ENCODE peak calls at places on chromosomes 3 and 15, in six cellular contexts. C is pancreas, Q is transverse colon, E is prostate gland, I is hepatocyte, B is uterus. S is an unnamed sample. For H3K4me1, the result is how much of the 10 kb centered on the place peaks cover.

GRCh38 chr3:37935290-37935668 is 55.3 kb upstream of the VILL start:
- DNase-seq in C (no peak), E (no peak), B (no peak), I (no peak), Q (no peak), S (no peak)

GRCh38 chr3:53594276-53594675 is 99.9 kb downstream of the CACNA1D start:
- DNase-seq in B (no peak), Q (no peak), E (no peak), C (no peak), I (no peak), S (no peak)

GRCh38 chr15:41969851-41970431 is 2.4 kb downstream of the EHD4 start:
- DNase-seq in E (no peak), B (no peak), C (peak), Q (peak), I (no peak), S (no peak)

GRCh38 chr3:189664311-189664710 is 33.1 kb downstream of the TP63 start:
- DNase-seq in B (no peak), I (peak), Q (no peak), C (no peak), E (no peak), S (no peak)

GRCh38 chr3:159941043-159941994 is 47.3 kb upstream of the IL12A start:
- DNase-seq in B (no peak), Q (no peak), C (no peak), I (no peak), E (no peak), S (no peak)

GRCh38 chr3:25910997-25911396 is 121.1 kb downstream of the OXSM start:
- DNase-seq in E (no peak), Q (peak), C (no peak), I (peak), B (no peak), S (peak)

GRCh38 chr3:38646630-38647029 is 2.9 kb downstream of the SCN5A start:
- DNase-seq in E (no peak), C (no peak), I (peak), Q (no peak), B (no peak), S (no peak)

GRCh38 chr3:36166477-36166876 is 213.8 kb upstream of the STAC start:
- DNase-seq in Q (no peak), C (no peak), E (no peak), B (no peak), I (peak), S (no peak)

GRCh38 chr3:142782616-142783015 is 58.8 kb downstream of the TRPC1 start:
- DNase-seq in E (no peak), C (no peak), Q (no peak), I (no peak), B (no peak), S (no peak)

GRCh38 chr3:31253782-31254181 is 278.9 kb upstream of the STT3B start:
- DNase-seq in C (no peak), B (no peak), I (no peak), E (no peak), Q (no peak), S (no peak)

GRCh38 chr15:92906038-92906437 is 5.9 kb downstream of the CHD2 start:
- DNase-seq in Q (no peak), E (peak), C (no peak), B (no peak), I (no peak), S (no peak)

GRCh38 chr15:58457466-58457965 is 25.7 kb downstream of the LIPC start:
- DNase-seq in Q (no peak), C (no peak), B (no peak), E (no peak), I (no peak), S (no peak)

GRCh38 chr3:128367726-128368125 is 99.0 kb downstream of the DNAJB8 start:
- DNase-seq in Q (no peak), C (no peak), B (no peak), I (no peak), E (no peak), S (no peak)

GRCh38 chr3:177676947-177677587 is 479.8 kb upstream of the TBL1XR1 start:
- DNase-seq in C (no peak), B (no peak), E (no peak), Q (peak), I (peak), S (no peak)

GRCh38 chr3:45272828-45273470 is 46.9 kb upstream of the TMEM158 start:
- DNase-seq in E (no peak), Q (no peak), I (no peak), B (no peak), C (no peak), S (no peak)

GRCh38 chr3:57808961-57809608 is 53.0 kb downstream of the SLMAP start:
- DNase-seq in C (no peak), E (no peak), Q (no peak), I (no peak), B (no peak), S (no peak)

GRCh38 chr15:66489179-66489791 is 8.3 kb downstream of the SNAPC5 start:
- DNase-seq in B (no peak), Q (no peak), E (no peak), I (no peak), C (no peak), S (no peak)

GRCh38 chr15:29677871-29678431 is 144.3 kb downstream of the TJP1 start:
- DNase-seq in C (no peak), I (peak), B (no peak), E (no peak), Q (peak), S (no peak)

GRCh38 chr3:50862221-50862620 is 187.5 kb downstream of the DOCK3 start:
- DNase-seq in C (no peak), Q (no peak), E (no peak), I (no peak), B (no peak), S (no peak)

GRCh38 chr3:182527745-182528144 is 265.6 kb upstream of the ATP11B start:
- DNase-seq in B (no peak), Q (no peak), C (no peak), E (no peak), I (no peak), S (no peak)

GRCh38 chr15:25244731-25245585 is 193.9 kb downstream of the UBE3A start:
- DNase-seq in I (no peak), B (peak), E (no peak), Q (peak), C (peak), S (peak)

GRCh38 chr3:127221062-127222035 is 28.4 kb downstream of the PRR23E start:
- DNase-seq in I (no peak), B (no peak), C (no peak), E (no peak), Q (no peak), S (no peak)

GRCh38 chr3:136778865-136779264 is 26.7 kb upstream of the STAG1 start:
- DNase-seq in E (no peak), I (no peak), B (no peak), Q (no peak), C (no peak), S (peak)

GRCh38 chr15:46946953-46947352 is 770.4 kb upstream of the SEMA6D start:
- DNase-seq in I (no peak), E (no peak), C (no peak), Q (no peak), B (no peak), S (no peak)

GRCh38 chr15:86935841-86936240 is 856.2 kb downstream of the AGBL1 start:
- DNase-seq in B (no peak), I (no peak), C (no peak), E (no peak), Q (no peak), S (no peak)

GRCh38 chr15:45674646-45675045 is 39.8 kb downstream of the SQOR start:
- DNase-seq in E (no peak), C (no peak), Q (no peak), I (no peak), B (no peak), S (no peak)

GRCh38 chr15:57286446-57287127 is 89.7 kb upstream of the CGNL1 start:
- DNase-seq in C (no peak), I (no peak), B (no peak), Q (no peak), E (no peak), S (no peak)

GRCh38 chr3:114418724-114419543 is 125.1 kb downstream of the TIGIT start:
- DNase-seq in E (no peak), B (no peak), I (peak), C (no peak), Q (no peak), S (no peak)

GRCh38 chr3:45612918-45613602 is 18.5 kb downstream of the LIMD1 start:
- DNase-seq in I (no peak), B (no peak), Q (peak), C (no peak), E (no peak), S (no peak)

GRCh38 chr3:44924102-44925084 is 50.0 kb downstream of the TGM4 start:
- DNase-seq in I (no peak), Q (no peak), B (no peak), E (no peak), C (no peak), S (no peak)

GRCh38 chr15:101407966-101408775 is 81.3 kb downstream of the PCSK6 start:
- DNase-seq in B (no peak), Q (no peak), I (no peak), E (no peak), C (no peak), S (no peak)

GRCh38 chr3:47455806-47456452 is 19.8 kb downstream of the SCAP start:
- DNase-seq in I (no peak), Q (no peak), B (no peak), E (no peak), C (no peak), S (no peak)

GRCh38 chr3:127822166-127822835 is at the start of gene MGLL:
- DNase-seq in E (no peak), I (peak), C (peak), B (peak), Q (peak), S (peak)

GRCh38 chr3:150299221-150299620 is 108.9 kb upstream of the TSC22D2 start:
- DNase-seq in I (no peak), Q (no peak), C (no peak), E (no peak), B (no peak), S (no peak)

GRCh38 chr3:104612218-104612617 is 754.5 kb upstream of the ALCAM start:
- DNase-seq in C (no peak), E (peak), Q (no peak), I (no peak), B (no peak), S (no peak)

GRCh38 chr3:126132751-126133511 is 47.5 kb downstream of the ALDH1L1 start:
- DNase-seq in E (no peak), C (peak), B (peak), I (no peak), Q (peak), S (peak)

GRCh38 chr3:59774613-59775012 is 724.8 kb upstream of the CFAP20DC start:
- DNase-seq in B (peak), E (no peak), I (no peak), Q (no peak), C (no peak), S (no peak)

GRCh38 chr3:194505791-194506415 is 19.1 kb upstream of the ATP13A3 start:
- DNase-seq in Q (no peak), C (no peak), B (no peak), I (no peak), E (no peak), S (no peak)

GRCh38 chr15:70036585-70037343 is 61.0 kb downstream of the TLE3 start:
- DNase-seq in C (peak), I (no peak), B (no peak), Q (peak), E (no peak), S (peak)

GRCh38 chr3:157077565-157077991 is 82.4 kb downstream of the CCNL1 start:
- DNase-seq in B (no peak), Q (no peak), E (no peak), I (no peak), C (no peak), S (no peak)

GRCh38 chr3:170622369-170623159 is 36.7 kb upstream of the SLC7A14 start:
- DNase-seq in C (no peak), I (peak), E (no peak), B (peak), Q (no peak), S (no peak)
- TF ChIP-seq CTCF in C (no peak), I (peak), E (no peak), B (no peak), Q (no peak), S (no peak)

GRCh38 chr15:89814112-89814742 is 425 bp downstream of the ANPEP start:
- DNase-seq in C (no peak), E (no peak), I (no peak), B (no peak), Q (no peak), S (no peak)
- H3K4me3 ChIP-seq in C (peak), E (peak), I (peak), B (no peak), Q (peak), S (no peak)

DNA sequence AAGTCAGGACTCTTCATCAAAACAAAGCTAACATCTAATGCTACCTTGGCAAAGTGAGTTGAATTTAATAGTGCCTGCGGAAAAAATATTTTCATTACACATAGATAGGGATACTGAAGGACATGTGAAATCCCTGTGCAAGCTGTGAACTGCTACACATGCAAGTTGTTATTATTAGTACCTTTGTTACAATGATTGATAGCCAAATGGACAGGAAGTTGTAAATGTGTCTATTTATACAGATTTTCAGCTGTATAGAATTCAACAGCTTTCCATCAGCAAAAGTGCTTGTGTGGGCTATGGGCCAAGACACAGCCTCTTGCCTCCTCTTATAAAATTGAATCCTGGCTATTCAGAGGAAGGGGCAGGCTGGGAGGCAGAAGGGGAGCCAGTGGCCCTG is 47.8 kb downstream of the UMPS start:
- DNase-seq in C (no peak), Q (no peak), E (no peak), I (no peak), B (no peak), S (no peak)
- H3K4me1 ChIP-seq in C (under half), Q (under half), E (under half), I (under half), B (under half), S (under half)

GRCh38 chr15:40942865-40943264 is 10.4 kb upstream of the CHAC1 start:
- DNase-seq in B (no peak), E (no peak), I (no peak), Q (no peak), C (no peak), S (no peak)

GRCh38 chr15:40939909-40940801 is 11.0 kb downstream of the DLL4 start:
- DNase-seq in B (peak), I (no peak), C (peak), Q (no peak), E (no peak), S (no peak)

GRCh38 chr15:40942337-40942854 is 10.9 kb upstream of the CHAC1 start:
- DNase-seq in I (no peak), Q (no peak), E (no peak), B (no peak), C (no peak), S (no peak)

GRCh38 chr15:40941078-40941527 is 12.0 kb downstream of the DLL4 start:
- DNase-seq in B (no peak), Q (no peak), I (no peak), C (no peak), E (no peak), S (no peak)

DNA sequence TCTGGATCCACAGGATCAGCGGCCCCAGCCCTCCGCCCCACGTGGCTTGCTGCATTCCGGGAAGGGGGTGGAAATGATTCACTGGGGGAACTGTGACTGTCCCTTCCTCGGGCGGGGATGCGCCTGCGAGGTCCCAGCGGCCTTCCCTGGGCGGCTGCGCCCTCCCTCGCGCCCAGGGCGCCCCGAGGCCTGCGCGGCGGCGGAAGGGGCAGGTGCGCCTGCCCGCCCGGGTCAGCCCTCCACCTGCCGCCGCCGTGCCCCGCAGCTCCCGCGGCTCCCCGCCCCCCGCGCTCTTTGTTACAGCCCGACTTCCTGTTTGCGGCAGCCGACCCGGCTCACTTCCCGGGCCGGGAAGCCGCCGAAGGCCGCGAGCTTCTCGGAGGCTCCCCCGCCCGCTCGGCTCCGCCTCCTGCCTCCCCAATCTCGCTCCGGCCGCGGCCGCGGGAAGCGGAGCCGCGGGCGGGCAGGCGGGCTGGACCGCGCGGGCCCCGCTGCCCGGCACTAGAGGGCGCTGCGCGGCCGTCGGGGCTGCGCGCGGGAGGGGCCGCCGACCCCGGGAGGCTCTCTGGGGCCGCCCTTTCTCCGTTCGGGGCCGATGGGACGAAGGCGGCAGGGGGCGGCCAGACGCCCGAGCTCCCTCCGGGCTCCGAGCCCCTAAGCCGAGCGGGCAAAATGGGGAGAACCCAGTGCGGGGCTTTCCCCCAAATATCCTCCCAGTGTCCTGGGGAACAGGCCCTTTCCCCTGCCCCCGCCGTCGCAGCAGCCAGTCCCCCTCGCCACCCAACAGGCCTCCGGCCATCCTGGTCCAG is 11.5 kb upstream of the CHAC1 start:
- DNase-seq in E (peak), I (peak), Q (peak), B (peak), C (peak), S (peak)
- TF ChIP-seq CTCF in E (peak), I (peak), Q (peak), B (peak), C (peak), S (peak)

DNA sequence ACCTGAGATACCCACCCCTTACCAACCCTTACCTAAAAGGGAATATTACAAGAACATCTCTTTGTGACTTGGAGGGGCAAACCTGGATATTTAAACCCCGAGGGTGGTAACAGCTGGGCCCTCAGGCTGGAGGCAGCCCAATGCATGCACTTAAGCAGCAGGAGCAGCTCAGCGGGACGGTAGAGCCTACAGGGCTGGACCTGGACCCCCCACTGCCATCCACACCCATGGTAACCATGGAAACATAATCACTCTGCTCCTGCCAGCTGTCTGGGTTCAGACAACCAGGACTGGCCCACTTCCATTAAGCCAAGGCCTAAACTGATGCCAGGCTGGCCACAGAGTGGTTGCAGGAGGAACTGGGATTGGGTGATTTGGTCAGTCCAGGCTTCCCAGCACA is 52.8 kb downstream of the ETFA start:
- DNase-seq in B (no peak), Q (no peak), C (no peak), I (no peak), E (no peak), S (no peak)
- H3K4me3 ChIP-seq in B (no peak), Q (no peak), C (no peak), I (no peak), E (no peak), S (no peak)

DNA sequence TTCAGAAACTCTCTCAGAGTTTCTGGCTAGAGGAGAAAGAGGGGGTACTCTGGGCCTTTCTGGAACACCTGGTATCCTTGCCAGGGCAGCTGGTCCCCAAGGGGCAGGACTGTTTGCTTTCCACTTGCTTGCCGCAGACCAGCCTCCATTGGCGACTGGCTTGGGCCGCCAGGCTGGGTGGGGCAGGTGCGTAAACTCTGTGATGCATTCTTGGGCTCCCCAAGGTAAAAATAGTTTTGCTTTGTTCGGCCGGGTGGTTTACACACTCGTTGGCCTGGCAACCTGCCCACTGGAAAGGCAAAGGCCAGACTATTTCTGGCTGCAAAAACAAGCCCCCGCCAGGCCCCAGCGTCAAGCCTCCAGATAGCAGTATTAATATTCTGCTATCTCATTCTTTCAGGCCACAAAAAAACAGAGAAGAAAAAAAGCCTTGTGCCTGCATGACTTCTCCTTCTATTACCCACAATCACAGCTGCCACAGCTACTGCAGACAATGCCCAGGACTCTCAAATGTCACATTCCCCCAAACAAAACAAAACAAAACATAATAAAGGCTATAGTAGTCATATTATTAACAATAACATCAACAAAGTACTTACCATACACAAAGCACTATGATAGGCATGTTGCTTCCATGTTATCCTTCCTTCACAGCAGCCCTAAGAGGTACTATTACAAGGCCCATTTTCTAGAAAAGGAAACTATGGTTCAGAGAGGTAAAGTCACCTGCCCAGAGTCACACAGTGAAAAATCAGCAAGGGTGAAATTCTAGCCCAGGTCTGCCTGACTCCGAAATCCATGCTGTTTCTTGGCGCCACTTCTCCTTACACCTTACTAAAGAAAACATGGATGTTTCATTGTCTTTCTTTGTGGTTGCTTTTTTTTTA is 14.0 kb upstream of the SSUH2 start:
- DNase-seq in B (peak), I (peak), E (peak), C (peak), Q (peak), S (peak)
- H3K4me1 ChIP-seq in B (under half), I (under half), E (under half), C (under half), Q (under half), S (half or more)